ENCODE peak calls at places on chromosomes 2 and 18, in nine cellular contexts. E is neural progenitor cell; J is HepG2; P is AG04450; F is A549; O is ovary; Y is CD8-positive, alpha-beta memory T cell; V is esophagus squamous epithelium; M is psoas muscle. R is an unnamed sample. For H3K9me3, the result is how much of the 10 kb centered on the place peaks cover.

GRCh38 chr18:34809697-34810096 is 99.6 kb downstream of the DTNA start:
- DNase-seq in E (peak), J (peak), P (no peak), F (no peak), O (peak), Y (no peak), V (no peak), M (peak), R (no peak)

GRCh38 chr2:186575302-186575701 is 14.6 kb upstream of the ITGAV start:
- DNase-seq in E (no peak), J (peak), P (peak), F (peak), O (no peak), Y (no peak), V (no peak), M (no peak), R (no peak)

GRCh38 chr2:239927424-239927981 is 97.6 kb downstream of the NDUFA10 start:
- DNase-seq in E (no peak), J (peak), P (peak), F (peak), O (peak), Y (peak), V (no peak), M (no peak), R (peak)

GRCh38 chr2:96683972-96684820 is 41.6 kb downstream of the FER1L5 start:
- DNase-seq in E (no peak), J (peak), P (no peak), F (no peak), O (peak), Y (no peak), V (no peak), M (no peak), R (no peak)

GRCh38 chr2:45616663-45617411 is 5.8 kb upstream of the SRBD1 start:
- DNase-seq in E (no peak), J (no peak), P (no peak), F (no peak), O (no peak), Y (no peak), V (no peak), M (no peak), R (no peak)

GRCh38 chr2:44770221-44771187 is 171.0 kb upstream of the SIX3 start:
- DNase-seq in E (peak), J (no peak), P (no peak), F (no peak), O (no peak), Y (no peak), V (no peak), M (no peak), R (no peak)

GRCh38 chr2:25960920-25961319 is 21.4 kb downstream of the KIF3C start:
- DNase-seq in E (no peak), J (no peak), P (no peak), F (no peak), O (no peak), Y (no peak), V (no peak), M (no peak), R (no peak)

GRCh38 chr2:119710281-119710680 is 31.3 kb downstream of the TMEM177 start:
- DNase-seq in E (no peak), J (no peak), P (no peak), F (no peak), O (no peak), Y (no peak), V (no peak), M (no peak), R (no peak)

GRCh38 chr2:46562451-46562841 is 83.1 kb downstream of the TMEM247 start:
- DNase-seq in E (no peak), J (no peak), P (no peak), F (no peak), O (no peak), Y (no peak), V (no peak), M (no peak), R (no peak)

GRCh38 chr2:111121028-111121872 is 536 bp downstream of the BCL2L11 start:
- DNase-seq in E (peak), J (peak), P (no peak), F (no peak), O (peak), Y (peak), V (no peak), M (peak), R (peak)

GRCh38 chr2:60641866-60642788 is 88.7 kb upstream of the BCL11A start:
- DNase-seq in E (peak), J (peak), P (peak), F (peak), O (no peak), Y (peak), V (no peak), M (no peak), R (peak)

GRCh38 chr18:28087173-28087563 is 89.8 kb downstream of the CDH2 start:
- DNase-seq in E (no peak), J (peak), P (no peak), F (no peak), O (no peak), Y (no peak), V (no peak), M (no peak), R (no peak)

GRCh38 chr2:120886534-120886961 is 150.9 kb downstream of the GLI2 start:
- DNase-seq in E (no peak), J (no peak), P (no peak), F (no peak), O (no peak), Y (no peak), V (no peak), M (no peak), R (no peak)

GRCh38 chr2:236177604-236177966 is 9.4 kb upstream of the GBX2 start:
- DNase-seq in E (peak), J (peak), P (no peak), F (peak), O (peak), Y (no peak), V (no peak), M (peak), R (no peak)

GRCh38 chr18:39531659-39532058 is 1966.1 kb upstream of the CELF4 start:
- DNase-seq in E (no peak), J (no peak), P (no peak), F (no peak), O (no peak), Y (no peak), V (no peak), M (no peak), R (no peak)

GRCh38 chr2:215784371-215784783 is 229.0 kb downstream of the MREG start:
- DNase-seq in E (no peak), J (no peak), P (peak), F (no peak), O (no peak), Y (no peak), V (no peak), M (no peak), R (no peak)

GRCh38 chr18:4438938-4439337 is 16.2 kb downstream of the DLGAP1 start:
- DNase-seq in E (no peak), J (no peak), P (no peak), F (no peak), O (no peak), Y (no peak), V (no peak), M (no peak), R (no peak)

GRCh38 chr2:141439524-141439923 is 691.3 kb downstream of the LRP1B start:
- DNase-seq in E (no peak), J (no peak), P (no peak), F (no peak), O (no peak), Y (no peak), V (no peak), M (no peak), R (no peak)

GRCh38 chr18:79397830-79398761 is 2.4 kb downstream of the NFATC1 start:
- DNase-seq in E (no peak), J (no peak), P (no peak), F (no peak), O (peak), Y (no peak), V (no peak), M (peak), R (no peak)

GRCh38 chr2:240567872-240568677 is at the start of gene RNPEPL1:
- DNase-seq in E (peak), J (no peak), P (no peak), F (no peak), O (peak), Y (peak), V (no peak), M (peak), R (peak)

GRCh38 chr2:238484522-238485452 is 58.1 kb downstream of the ASB1 start:
- DNase-seq in E (no peak), J (no peak), P (no peak), F (no peak), O (no peak), Y (no peak), V (no peak), M (no peak), R (no peak)

GRCh38 chr2:109513749-109514588 is 99.8 kb downstream of the SEPTIN10 start:
- DNase-seq in E (no peak), J (no peak), P (peak), F (no peak), O (peak), Y (peak), V (no peak), M (peak), R (no peak)

GRCh38 chr2:110994250-110994961 is 126.3 kb upstream of the BCL2L11 start:
- DNase-seq in E (no peak), J (no peak), P (no peak), F (no peak), O (no peak), Y (peak), V (no peak), M (no peak), R (no peak)

GRCh38 chr2:71887196-71887595 is 260.5 kb downstream of the CYP26B1 start:
- DNase-seq in E (no peak), J (no peak), P (no peak), F (no peak), O (no peak), Y (no peak), V (no peak), M (no peak), R (no peak)

GRCh38 chr2:52897511-52898085 is 870.0 kb upstream of the CHAC2 start:
- DNase-seq in E (peak), J (no peak), P (no peak), F (no peak), O (no peak), Y (no peak), V (no peak), M (no peak), R (no peak)
- H3K9me3 ChIP-seq in E (under half), J (half or more), P (under half), F (under half), O (under half), Y (under half), V (under half), M (under half), R (under half)

GRCh38 chr2:116223912-116224311 is 1590.6 kb upstream of the DDX18 start:
- DNase-seq in E (no peak), J (no peak), P (no peak), F (no peak), O (no peak), Y (no peak), V (no peak), M (no peak), R (no peak)

GRCh38 chr2:116222793-116223192 is 1591.7 kb upstream of the DDX18 start:
- DNase-seq in E (no peak), J (no peak), P (no peak), F (no peak), O (no peak), Y (no peak), V (no peak), M (no peak), R (no peak)

DNA sequence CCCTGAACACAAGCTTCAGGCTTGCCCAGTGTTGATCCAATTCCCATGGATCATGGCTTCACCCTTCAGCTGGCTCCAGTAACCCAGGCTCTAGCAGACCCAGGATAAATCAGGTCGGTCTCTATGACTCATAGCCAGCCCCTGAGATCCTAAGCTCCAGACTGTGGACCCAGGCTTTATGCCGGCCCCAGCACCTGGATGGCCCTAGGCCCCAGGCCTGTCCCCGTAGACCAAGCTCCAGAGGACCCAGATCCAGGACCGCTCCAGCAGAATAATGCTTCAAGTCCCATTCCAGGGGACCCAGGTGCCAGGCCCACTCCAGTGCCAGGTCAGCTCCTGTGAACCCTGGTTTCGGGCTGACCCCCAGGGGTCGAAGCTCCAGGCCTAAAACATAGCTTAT is 1589.9 kb upstream of the DDX18 start:
- DNase-seq in E (no peak), J (no peak), P (no peak), F (no peak), O (no peak), Y (no peak), V (no peak), M (no peak), R (no peak)
- H3K9me3 ChIP-seq in E (under half), J (half or more), P (under half), F (under half), O (under half), Y (under half), V (under half), M (under half), R (under half)

DNA sequence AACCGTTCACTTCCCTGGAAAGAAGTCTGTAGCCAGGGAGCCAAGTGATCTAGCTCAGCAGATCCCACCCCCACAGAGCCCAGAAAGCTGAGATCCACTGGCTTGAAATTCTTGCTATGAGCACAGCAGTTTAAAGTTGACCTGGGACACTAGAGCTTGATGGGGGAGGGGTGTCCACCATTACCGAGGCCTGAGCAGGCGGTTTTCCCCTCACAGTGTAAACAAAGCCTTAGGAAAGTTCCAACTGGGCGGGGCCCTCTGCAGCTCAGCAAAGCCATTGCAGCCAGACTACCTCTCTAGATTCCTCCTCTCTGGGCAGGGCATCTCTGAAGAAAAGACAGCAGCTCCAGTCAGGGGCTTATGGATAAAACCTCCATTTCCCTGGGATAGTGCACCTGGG is 887.2 kb upstream of the LRATD1 start:
- DNase-seq in E (peak), J (peak), P (no peak), F (no peak), O (no peak), Y (no peak), V (no peak), M (no peak), R (no peak)
- H3K9me3 ChIP-seq in E (under half), J (half or more), P (under half), F (under half), O (under half), Y (under half), V (under half), M (under half), R (under half)

GRCh38 chr2:241912021-241912555 is 42.6 kb downstream of the RTP5 start:
- DNase-seq in E (no peak), J (peak), P (no peak), F (no peak), O (no peak), Y (no peak), V (no peak), M (no peak), R (no peak)
- H3K9me3 ChIP-seq in E (under half), J (under half), P (under half), F (under half), O (under half), Y (under half), V (under half), M (under half), R (under half)

DNA sequence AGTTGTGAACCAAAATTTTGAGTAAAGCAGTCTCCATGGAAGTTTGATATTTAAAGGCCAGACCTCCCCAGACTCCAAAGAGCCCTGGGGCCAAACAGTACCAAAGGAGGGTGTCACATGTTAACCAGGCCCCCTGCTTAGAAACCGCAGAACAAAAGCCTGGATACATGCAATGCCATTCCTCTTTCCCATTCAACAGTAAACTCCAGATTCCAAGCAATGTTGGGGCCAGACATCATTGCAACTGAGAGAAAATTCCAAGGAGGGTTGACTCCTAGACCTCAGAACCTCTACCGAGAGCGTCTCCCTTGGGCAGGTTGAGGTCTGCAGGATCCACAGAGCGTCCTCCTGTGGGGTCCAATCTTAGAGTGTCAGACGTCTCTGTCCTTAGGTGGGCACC is 404.4 kb upstream of the SYT4 start:
- DNase-seq in E (no peak), J (no peak), P (no peak), F (no peak), O (no peak), Y (no peak), V (no peak), M (no peak), R (no peak)
- H3K9me3 ChIP-seq in E (under half), J (half or more), P (under half), F (under half), O (under half), Y (under half), V (under half), M (under half), R (under half)

GRCh38 chr18:70671889-70672551 is 383.2 kb downstream of the SOCS6 start:
- DNase-seq in E (no peak), J (no peak), P (no peak), F (no peak), O (no peak), Y (no peak), V (no peak), M (no peak), R (no peak)

GRCh38 chr18:70672581-70672980 is 383.7 kb downstream of the SOCS6 start:
- DNase-seq in E (no peak), J (no peak), P (no peak), F (no peak), O (no peak), Y (peak), V (no peak), M (no peak), R (no peak)

GRCh38 chr18:70673834-70674233 is 385.0 kb downstream of the SOCS6 start:
- DNase-seq in E (no peak), J (no peak), P (no peak), F (no peak), O (no peak), Y (no peak), V (no peak), M (no peak), R (no peak)
- H3K9me3 ChIP-seq in E (under half), J (under half), P (under half), F (under half), O (under half), Y (under half), V (under half), M (under half), R (under half)

GRCh38 chr2:2762166-2762897 is 431.3 kb upstream of the MYT1L start:
- DNase-seq in E (no peak), J (no peak), P (no peak), F (no peak), O (no peak), Y (no peak), V (no peak), M (no peak), R (no peak)
- H3K9me3 ChIP-seq in E (under half), J (under half), P (half or more), F (under half), O (under half), Y (under half), V (under half), M (under half), R (under half)